ENCODE peak calls at places on chromosomes 4 and X, in six cellular contexts. One of them, this sample, is unnamed.

GRCh38 chr4:86026720-86027119 is 333.1 kb downstream of the MAPK10 start:
- DNase-seq in psoas muscle: no peak
- DNase-seq in GM13976: no peak
- DNase-seq in neural progenitor cell: no peak
- DNase-seq in epithelial cell of esophagus: no peak
- DNase-seq in ovary: no peak
- DNase-seq in this sample: no peak

GRCh38 chrX:149131780-149132179 is 373.3 kb downstream of the IDS start:
- DNase-seq in psoas muscle: no peak
- DNase-seq in GM13976: no peak
- DNase-seq in neural progenitor cell: no peak
- DNase-seq in epithelial cell of esophagus: peak
- DNase-seq in ovary: no peak
- DNase-seq in this sample: no peak

GRCh38 chr4:48223633-48224295 is 45.9 kb downstream of the TEC start:
- DNase-seq in psoas muscle: no peak
- DNase-seq in GM13976: no peak
- DNase-seq in neural progenitor cell: no peak
- DNase-seq in epithelial cell of esophagus: peak
- DNase-seq in ovary: no peak
- DNase-seq in this sample: no peak

GRCh38 chr4:6175426-6175825 is 24.9 kb downstream of the JAKMIP1 start:
- DNase-seq in psoas muscle: no peak
- DNase-seq in GM13976: no peak
- DNase-seq in neural progenitor cell: no peak
- DNase-seq in epithelial cell of esophagus: no peak
- DNase-seq in ovary: no peak
- DNase-seq in this sample: no peak

GRCh38 chr4:122948671-122949070 is 26.3 kb upstream of the NUDT6 start:
- DNase-seq in psoas muscle: no peak
- DNase-seq in GM13976: no peak
- DNase-seq in neural progenitor cell: no peak
- DNase-seq in epithelial cell of esophagus: no peak
- DNase-seq in ovary: no peak
- DNase-seq in this sample: no peak

GRCh38 chr4:62706423-62706822 is 1506.3 kb downstream of the ADGRL3 start:
- DNase-seq in psoas muscle: no peak
- DNase-seq in GM13976: no peak
- DNase-seq in neural progenitor cell: peak
- DNase-seq in epithelial cell of esophagus: no peak
- DNase-seq in ovary: no peak
- DNase-seq in this sample: no peak

GRCh38 chr4:26069218-26069617 is 155.2 kb downstream of the SMIM20 start:
- DNase-seq in psoas muscle: no peak
- DNase-seq in GM13976: peak
- DNase-seq in neural progenitor cell: peak
- DNase-seq in epithelial cell of esophagus: peak
- DNase-seq in ovary: no peak
- DNase-seq in this sample: no peak

GRCh38 chr4:42570221-42570620 is 86.7 kb downstream of the ATP8A1 start:
- DNase-seq in psoas muscle: peak
- DNase-seq in GM13976: no peak
- DNase-seq in neural progenitor cell: peak
- DNase-seq in epithelial cell of esophagus: no peak
- DNase-seq in ovary: peak
- DNase-seq in this sample: no peak

GRCh38 chrX:105653891-105654290 is 168.4 kb upstream of the NRK start:
- DNase-seq in psoas muscle: no peak
- DNase-seq in GM13976: no peak
- DNase-seq in neural progenitor cell: no peak
- DNase-seq in epithelial cell of esophagus: no peak
- DNase-seq in ovary: no peak
- DNase-seq in this sample: no peak

GRCh38 chrX:123475068-123475724 is 257.7 kb downstream of the THOC2 start:
- DNase-seq in psoas muscle: no peak
- DNase-seq in GM13976: no peak
- DNase-seq in neural progenitor cell: no peak
- DNase-seq in epithelial cell of esophagus: peak
- DNase-seq in ovary: no peak
- DNase-seq in this sample: no peak

GRCh38 chr4:171279131-171279530 is 534.1 kb upstream of the GALNTL6 start:
- DNase-seq in psoas muscle: no peak
- DNase-seq in GM13976: no peak
- DNase-seq in neural progenitor cell: no peak
- DNase-seq in epithelial cell of esophagus: no peak
- DNase-seq in ovary: no peak
- DNase-seq in this sample: no peak

GRCh38 chr4:117447925-117448324 is 362.5 kb upstream of the TRAM1L1 start:
- DNase-seq in psoas muscle: no peak
- DNase-seq in GM13976: no peak
- DNase-seq in neural progenitor cell: no peak
- DNase-seq in epithelial cell of esophagus: peak
- DNase-seq in ovary: no peak
- DNase-seq in this sample: no peak
- TF ChIP-seq CTCF in psoas muscle: no peak
- TF ChIP-seq CTCF in GM13976: no peak
- TF ChIP-seq CTCF in neural progenitor cell: peak
- TF ChIP-seq CTCF in epithelial cell of esophagus: peak
- TF ChIP-seq CTCF in ovary: no peak
- TF ChIP-seq CTCF in this sample: peak

GRCh38 chr4:66693694-66694093 is 851.6 kb downstream of the CENPC start:
- DNase-seq in psoas muscle: no peak
- DNase-seq in GM13976: no peak
- DNase-seq in neural progenitor cell: peak
- DNase-seq in epithelial cell of esophagus: no peak
- DNase-seq in ovary: no peak
- DNase-seq in this sample: no peak

GRCh38 chr4:66687393-66687971 is 857.8 kb downstream of the CENPC start:
- DNase-seq in psoas muscle: no peak
- DNase-seq in GM13976: no peak
- DNase-seq in neural progenitor cell: no peak
- DNase-seq in epithelial cell of esophagus: no peak
- DNase-seq in ovary: no peak
- DNase-seq in this sample: no peak

GRCh38 chr4:66694716-66695115 is 850.6 kb downstream of the CENPC start:
- DNase-seq in psoas muscle: no peak
- DNase-seq in GM13976: no peak
- DNase-seq in neural progenitor cell: no peak
- DNase-seq in epithelial cell of esophagus: no peak
- DNase-seq in ovary: no peak
- DNase-seq in this sample: no peak

GRCh38 chr4:66688674-66689073 is 856.6 kb downstream of the CENPC start:
- DNase-seq in psoas muscle: no peak
- DNase-seq in GM13976: no peak
- DNase-seq in neural progenitor cell: no peak
- DNase-seq in epithelial cell of esophagus: peak
- DNase-seq in ovary: no peak
- DNase-seq in this sample: no peak

DNA sequence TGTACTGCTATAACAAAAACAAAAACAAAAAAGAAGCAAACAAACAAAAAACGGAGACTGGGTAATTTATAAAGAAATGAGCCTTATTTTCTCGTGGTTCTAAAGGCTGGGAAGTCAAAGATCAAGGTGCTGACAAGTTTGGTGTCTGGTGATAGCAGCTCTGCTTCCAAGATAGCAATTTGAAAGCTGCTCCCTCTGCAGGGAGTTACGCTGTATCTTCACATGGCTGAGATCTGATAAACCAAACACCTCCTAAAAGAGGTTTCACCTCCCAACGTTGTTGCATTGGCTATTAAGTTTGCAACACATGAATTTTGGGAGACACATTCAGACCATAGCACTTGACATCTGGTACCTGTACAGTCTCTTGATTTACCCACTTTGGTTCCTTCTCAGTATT is 854.2 kb downstream of the CENPC start:
- DNase-seq in psoas muscle: no peak
- DNase-seq in GM13976: no peak
- DNase-seq in neural progenitor cell: peak
- DNase-seq in epithelial cell of esophagus: peak
- DNase-seq in ovary: no peak
- DNase-seq in this sample: no peak
- TF ChIP-seq CTCF in psoas muscle: no peak
- TF ChIP-seq CTCF in GM13976: no peak
- TF ChIP-seq CTCF in neural progenitor cell: peak
- TF ChIP-seq CTCF in epithelial cell of esophagus: peak
- TF ChIP-seq CTCF in ovary: no peak
- TF ChIP-seq CTCF in this sample: no peak

GRCh38 chrX:110992611-110993010 is 103.4 kb upstream of the PAK3 start:
- DNase-seq in psoas muscle: no peak
- DNase-seq in GM13976: peak
- DNase-seq in neural progenitor cell: peak
- DNase-seq in epithelial cell of esophagus: peak
- DNase-seq in ovary: no peak
- DNase-seq in this sample: no peak
- TF ChIP-seq CTCF in psoas muscle: peak
- TF ChIP-seq CTCF in GM13976: peak
- TF ChIP-seq CTCF in neural progenitor cell: peak
- TF ChIP-seq CTCF in epithelial cell of esophagus: peak
- TF ChIP-seq CTCF in ovary: no peak
- TF ChIP-seq CTCF in this sample: peak

GRCh38 chrX:52995974-52996304 is 37.6 kb upstream of the FAM156A start:
- DNase-seq in psoas muscle: no peak
- DNase-seq in GM13976: no peak
- DNase-seq in neural progenitor cell: no peak
- DNase-seq in epithelial cell of esophagus: no peak
- DNase-seq in ovary: no peak
- DNase-seq in this sample: no peak
- TF ChIP-seq CTCF in psoas muscle: no peak
- TF ChIP-seq CTCF in GM13976: no peak
- TF ChIP-seq CTCF in neural progenitor cell: no peak
- TF ChIP-seq CTCF in epithelial cell of esophagus: no peak
- TF ChIP-seq CTCF in ovary: no peak
- TF ChIP-seq CTCF in this sample: no peak

DNA sequence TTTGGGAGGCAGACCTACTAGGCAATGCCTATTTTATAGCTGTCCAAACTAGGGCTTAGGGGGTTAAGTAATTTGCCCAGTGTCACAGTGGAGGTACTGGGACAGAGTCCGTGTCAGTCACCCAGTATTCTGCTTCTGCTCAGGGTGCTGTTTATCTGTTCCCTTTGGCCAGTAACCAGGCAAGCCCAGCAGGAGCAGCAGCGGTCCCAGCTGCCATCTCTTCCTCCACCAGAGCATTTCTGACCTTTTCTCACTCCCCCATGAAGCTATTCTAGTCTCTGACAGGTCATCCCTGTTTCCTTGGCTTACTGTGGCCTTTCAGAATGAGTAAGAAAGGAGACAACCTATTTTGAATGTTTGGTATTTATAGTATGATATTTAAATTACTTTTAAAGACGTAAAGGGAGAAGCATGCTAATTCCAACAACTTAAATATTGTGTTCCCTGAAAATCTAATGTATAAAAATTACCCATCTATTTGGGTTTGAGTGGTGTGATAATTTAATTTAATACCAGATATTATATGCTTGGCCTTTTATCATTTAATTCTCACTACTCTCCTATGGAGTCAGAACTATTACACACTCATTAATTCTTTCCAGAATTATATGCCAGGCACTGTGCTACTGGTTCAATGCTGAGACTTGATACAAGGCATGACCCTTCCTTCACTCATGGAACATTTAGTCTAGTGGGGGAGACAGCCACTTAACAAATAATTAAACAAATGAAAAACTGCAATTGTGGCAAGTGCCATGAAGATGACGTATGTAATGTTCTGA is 60.6 kb downstream of the RPS6KA3 start:
- DNase-seq in psoas muscle: peak
- DNase-seq in GM13976: peak
- DNase-seq in neural progenitor cell: no peak
- DNase-seq in epithelial cell of esophagus: no peak
- DNase-seq in ovary: no peak
- DNase-seq in this sample: no peak
- TF ChIP-seq CTCF in psoas muscle: no peak
- TF ChIP-seq CTCF in GM13976: no peak
- TF ChIP-seq CTCF in neural progenitor cell: no peak
- TF ChIP-seq CTCF in epithelial cell of esophagus: no peak
- TF ChIP-seq CTCF in ovary: no peak
- TF ChIP-seq CTCF in this sample: no peak

GRCh38 chr4:925771-926500 is 6.2 kb downstream of the GAK start:
- DNase-seq in psoas muscle: no peak
- DNase-seq in GM13976: no peak
- DNase-seq in neural progenitor cell: no peak
- DNase-seq in epithelial cell of esophagus: no peak
- DNase-seq in ovary: no peak
- DNase-seq in this sample: no peak

GRCh38 chr4:924107-925096 is 7.7 kb downstream of the GAK start:
- DNase-seq in psoas muscle: no peak
- DNase-seq in GM13976: peak
- DNase-seq in neural progenitor cell: no peak
- DNase-seq in epithelial cell of esophagus: peak
- DNase-seq in ovary: no peak
- DNase-seq in this sample: no peak

GRCh38 chr4:929096-929765 is 2.9 kb downstream of the GAK start:
- DNase-seq in psoas muscle: no peak
- DNase-seq in GM13976: no peak
- DNase-seq in neural progenitor cell: no peak
- DNase-seq in epithelial cell of esophagus: no peak
- DNase-seq in ovary: no peak
- DNase-seq in this sample: no peak

GRCh38 chr4:925171-925570 is 6.9 kb downstream of the GAK start:
- DNase-seq in psoas muscle: no peak
- DNase-seq in GM13976: no peak
- DNase-seq in neural progenitor cell: no peak
- DNase-seq in epithelial cell of esophagus: no peak
- DNase-seq in ovary: no peak
- DNase-seq in this sample: no peak

GRCh38 chr4:926538-926937 is 5.6 kb downstream of the GAK start:
- DNase-seq in psoas muscle: peak
- DNase-seq in GM13976: no peak
- DNase-seq in neural progenitor cell: peak
- DNase-seq in epithelial cell of esophagus: peak
- DNase-seq in ovary: no peak
- DNase-seq in this sample: no peak
- TF ChIP-seq CTCF in psoas muscle: no peak
- TF ChIP-seq CTCF in GM13976: peak
- TF ChIP-seq CTCF in neural progenitor cell: peak
- TF ChIP-seq CTCF in epithelial cell of esophagus: peak
- TF ChIP-seq CTCF in ovary: no peak
- TF ChIP-seq CTCF in this sample: peak

GRCh38 chrX:12685541-12685940 is 105.7 kb upstream of the PRPS2 start:
- DNase-seq in psoas muscle: no peak
- DNase-seq in GM13976: no peak
- DNase-seq in neural progenitor cell: no peak
- DNase-seq in epithelial cell of esophagus: peak
- DNase-seq in ovary: no peak
- DNase-seq in this sample: no peak
- TF ChIP-seq CTCF in psoas muscle: no peak
- TF ChIP-seq CTCF in GM13976: no peak
- TF ChIP-seq CTCF in neural progenitor cell: no peak
- TF ChIP-seq CTCF in epithelial cell of esophagus: no peak
- TF ChIP-seq CTCF in ovary: no peak
- TF ChIP-seq CTCF in this sample: no peak

DNA sequence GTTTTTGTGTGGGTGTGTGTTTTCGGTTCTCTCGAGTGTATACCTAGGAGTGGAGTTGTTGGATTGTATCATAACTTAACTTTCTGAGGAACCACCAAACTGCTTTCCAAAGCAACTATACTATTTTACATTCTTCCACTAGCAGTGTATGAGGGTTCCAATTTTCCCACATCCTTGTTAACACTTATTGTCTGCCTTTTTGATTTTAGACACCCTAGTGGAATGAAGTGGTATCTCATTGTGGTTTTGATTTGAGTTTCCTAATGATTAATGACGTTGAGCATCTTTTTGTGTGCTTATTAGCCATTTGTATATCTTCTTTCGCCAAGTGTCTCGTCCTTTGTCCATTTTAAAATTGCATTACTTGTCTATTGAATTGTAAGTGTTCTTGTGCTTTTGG is 118.6 kb downstream of the REPS2 start:
- DNase-seq in psoas muscle: no peak
- DNase-seq in GM13976: no peak
- DNase-seq in neural progenitor cell: no peak
- DNase-seq in epithelial cell of esophagus: no peak
- DNase-seq in ovary: no peak
- DNase-seq in this sample: no peak
- TF ChIP-seq CTCF in psoas muscle: no peak
- TF ChIP-seq CTCF in GM13976: no peak
- TF ChIP-seq CTCF in neural progenitor cell: no peak
- TF ChIP-seq CTCF in epithelial cell of esophagus: no peak
- TF ChIP-seq CTCF in ovary: no peak
- TF ChIP-seq CTCF in this sample: no peak

This sample was measured in HFF-Myc.